ENCODE peak calls at places on chromosomes 1 and 21, in seven cellular contexts. C is H1, O is tibial nerve, U is heart left ventricle, X is suprapubic skin, Y is HCT116, G is esophagus squamous epithelium. M is an unnamed sample.

GRCh38 chr21:36717901-36718465 is 19.1 kb downstream of the SIM2 start:
- DNase-seq in G (no peak), X (no peak), U (no peak), Y (no peak), C (no peak), O (no peak), M (no peak)

GRCh38 chr1:65393345-65393744 is 27.1 kb upstream of the LEPR start:
- DNase-seq in Y (no peak), C (no peak), X (no peak), U (no peak), G (no peak), O (no peak), M (no peak)

GRCh38 chr1:204127597-204128242 is 24.1 kb downstream of the ETNK2 start:
- DNase-seq in G (no peak), U (peak; percentile 75), X (peak; percentile 85), Y (peak; percentile 62), O (peak; percentile 54), C (peak; percentile 76), M (peak; percentile 46)

GRCh38 chr1:207866471-207867135 is 44.3 kb downstream of the CD34 start:
- DNase-seq in G (no peak), O (peak; percentile 55), X (peak; percentile 86), Y (no peak), C (no peak), U (peak; percentile 75), M (peak; percentile 71)

GRCh38 chr21:17818158-17819113 is 720 bp downstream of the C21orf91 start:
- DNase-seq in X (peak; percentile 72), C (peak; percentile 81), O (no peak), G (no peak), U (peak; percentile 45), Y (no peak), M (no peak)

GRCh38 chr1:236502972-236503639 is 20.7 kb upstream of the LGALS8 start:
- DNase-seq in G (no peak), X (no peak), C (peak; percentile 76), Y (peak; percentile 36), O (no peak), U (peak; percentile 66), M (peak; percentile 50)

GRCh38 chr1:62318756-62319544 is at the start of gene KANK4:
- DNase-seq in X (no peak), C (peak; percentile 78), O (no peak), Y (no peak), U (no peak), G (no peak), M (no peak)

GRCh38 chr1:212463565-212464270 is 31.0 kb downstream of the NENF start:
- DNase-seq in C (no peak), X (no peak), O (no peak), Y (no peak), U (no peak), G (no peak), M (no peak)

GRCh38 chr1:186187601-186188000 is 187.5 kb downstream of the TPR start:
- DNase-seq in O (no peak), U (no peak), C (no peak), G (no peak), Y (no peak), X (no peak), M (no peak)

GRCh38 chr1:245301921-245302320 is 147.1 kb downstream of the KIF26B start:
- DNase-seq in O (no peak), U (no peak), G (no peak), X (no peak), C (no peak), Y (no peak), M (no peak)

GRCh38 chr21:45883090-45883489 is 98.5 kb upstream of the COL6A1 start:
- DNase-seq in G (no peak), O (no peak), X (no peak), C (no peak), U (no peak), Y (no peak), M (no peak)

GRCh38 chr21:42003051-42003461 is 7.1 kb downstream of the ZBTB21 start:
- DNase-seq in U (no peak), C (no peak), O (no peak), X (no peak), Y (no peak), G (no peak), M (no peak)

GRCh38 chr1:94020764-94021579 is 100.0 kb downstream of the ABCA4 start:
- DNase-seq in C (no peak), O (no peak), Y (no peak), G (no peak), U (no peak), X (no peak), M (no peak)

GRCh38 chr1:94022471-94023189 is 98.3 kb downstream of the ABCA4 start:
- DNase-seq in X (no peak), O (peak; percentile 28), G (no peak), U (peak; percentile 53), C (no peak), Y (no peak), M (no peak)

GRCh38 chr1:94025383-94026340 is 95.3 kb downstream of the ABCA4 start:
- DNase-seq in Y (peak; percentile 65), G (no peak), O (no peak), U (no peak), X (no peak), C (no peak), M (no peak)

GRCh38 chr1:94026869-94027388 is 94.0 kb downstream of the ABCA4 start:
- DNase-seq in X (no peak), C (no peak), Y (no peak), G (no peak), O (no peak), U (no peak), M (no peak)

DNA sequence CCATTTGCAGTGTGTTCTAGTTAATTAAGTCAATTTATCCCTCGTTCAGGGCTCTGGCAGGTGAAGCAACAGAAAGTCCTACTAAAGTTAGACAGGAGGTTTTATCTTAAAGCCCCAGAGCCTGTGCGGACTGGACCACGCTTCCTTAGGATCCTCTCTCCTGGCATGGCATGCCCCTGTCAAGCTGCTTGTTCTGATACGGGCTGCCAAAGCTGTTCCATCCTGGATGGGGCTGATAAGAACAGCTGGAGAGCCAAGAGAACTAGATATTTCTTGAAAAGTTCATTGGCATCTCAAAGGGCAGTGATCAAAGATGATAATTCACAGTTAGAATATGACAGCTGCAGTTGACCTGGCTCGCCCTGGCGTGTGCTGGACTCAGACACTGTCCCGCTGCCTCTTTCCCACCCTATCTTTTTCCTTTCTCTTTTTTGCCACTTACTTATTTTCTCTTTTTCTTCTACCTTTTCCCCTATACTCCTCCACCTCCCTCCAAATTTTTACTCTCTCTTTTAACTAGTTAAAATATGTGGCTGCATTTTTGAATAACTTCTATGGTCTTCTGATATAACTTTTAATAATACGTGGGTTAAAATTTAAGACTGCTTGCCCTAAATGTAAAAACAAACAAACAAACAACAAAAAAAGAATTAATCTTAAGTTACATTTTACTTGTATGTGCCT is 96.7 kb downstream of the ABCA4 start:
- DNase-seq in Y (no peak), X (no peak), O (no peak), G (no peak), U (no peak), C (no peak), M (no peak)
- TF ChIP-seq POLR2A in Y (no peak), X (no peak), O (no peak), G (no peak), U (no peak), C (no peak), M (no peak)

GRCh38 chr1:225527575-225527974 is 99.7 kb upstream of the LBR start:
- DNase-seq in C (no peak), X (no peak), G (no peak), U (no peak), Y (no peak), O (no peak), M (no peak)
- H3K27ac ChIP-seq in C (no peak overlapping the region), X (no peak overlapping the region), G (no peak overlapping the region), U (no peak overlapping the region), Y (no peak overlapping the region), O (no peak overlapping the region), M (peak overlapping the region; percentile 6)

DNA sequence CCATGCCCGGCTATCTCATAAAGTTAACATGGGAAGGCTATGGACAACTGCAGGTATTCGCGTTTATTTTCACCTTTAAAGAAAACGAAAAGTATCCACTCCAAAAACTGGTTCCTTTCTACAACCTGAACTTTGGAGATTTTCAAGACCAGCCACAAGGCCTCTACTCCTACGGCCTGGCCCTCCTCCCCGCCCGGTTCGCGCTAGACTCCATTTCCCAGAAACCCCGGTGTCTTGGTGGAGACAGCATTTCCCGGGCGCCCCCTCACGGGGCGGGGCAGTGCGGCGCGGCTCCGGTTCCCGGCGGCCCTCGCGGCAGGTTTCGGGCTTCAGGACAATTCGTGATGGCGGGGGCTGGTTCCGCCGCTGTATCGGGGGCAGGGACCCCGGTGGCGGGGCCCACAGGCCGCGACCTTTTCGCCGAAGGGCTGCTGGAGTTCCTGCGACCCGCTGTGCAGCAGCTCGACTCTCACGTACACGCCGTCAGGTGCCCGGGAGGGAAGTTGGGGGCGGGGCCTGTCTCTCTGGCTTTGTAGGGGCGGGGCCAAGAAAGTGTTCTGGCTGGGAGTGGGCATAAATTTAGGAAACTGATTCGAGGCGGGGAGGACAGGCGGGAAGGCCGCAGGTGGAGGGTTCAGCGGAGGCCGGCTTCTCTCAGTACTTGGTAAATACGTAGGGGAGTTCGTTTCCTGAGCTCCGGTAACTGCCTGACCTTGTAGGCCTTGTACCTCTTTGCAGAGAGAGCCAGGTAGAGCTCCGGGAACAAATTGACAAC is at the start of gene SNAPIN:
- DNase-seq in U (peak; percentile 95), Y (peak; percentile 69), C (peak; percentile 96), G (peak; percentile 59), O (peak; percentile 82), X (peak; percentile 95), M (peak; percentile 88)
- TF ChIP-seq POLR2A in U (no peak), Y (peak; percentile 38), C (peak; percentile 83), G (peak; percentile 63), O (peak; percentile 65), X (no peak), M (peak; percentile 69)

GRCh38 chr1:109802901-109803561 is 39.3 kb upstream of the EPS8L3 start:
- DNase-seq in Y (no peak), G (no peak), O (no peak), X (no peak), C (no peak), U (peak; percentile 47), M (no peak)

GRCh38 chr1:109801791-109802135 is 38.0 kb upstream of the EPS8L3 start:
- DNase-seq in G (no peak), C (no peak), X (no peak), U (peak; percentile 6), O (no peak), Y (no peak), M (peak; percentile 22)

GRCh38 chr1:109800291-109800690 is 36.6 kb upstream of the EPS8L3 start:
- DNase-seq in Y (no peak), G (no peak), C (no peak), O (no peak), U (no peak), X (no peak), M (no peak)

GRCh38 chr1:109803901-109804331 is 40.2 kb upstream of the EPS8L3 start:
- DNase-seq in O (no peak), C (no peak), U (no peak), X (peak; percentile 59), Y (no peak), G (no peak), M (no peak)

DNA sequence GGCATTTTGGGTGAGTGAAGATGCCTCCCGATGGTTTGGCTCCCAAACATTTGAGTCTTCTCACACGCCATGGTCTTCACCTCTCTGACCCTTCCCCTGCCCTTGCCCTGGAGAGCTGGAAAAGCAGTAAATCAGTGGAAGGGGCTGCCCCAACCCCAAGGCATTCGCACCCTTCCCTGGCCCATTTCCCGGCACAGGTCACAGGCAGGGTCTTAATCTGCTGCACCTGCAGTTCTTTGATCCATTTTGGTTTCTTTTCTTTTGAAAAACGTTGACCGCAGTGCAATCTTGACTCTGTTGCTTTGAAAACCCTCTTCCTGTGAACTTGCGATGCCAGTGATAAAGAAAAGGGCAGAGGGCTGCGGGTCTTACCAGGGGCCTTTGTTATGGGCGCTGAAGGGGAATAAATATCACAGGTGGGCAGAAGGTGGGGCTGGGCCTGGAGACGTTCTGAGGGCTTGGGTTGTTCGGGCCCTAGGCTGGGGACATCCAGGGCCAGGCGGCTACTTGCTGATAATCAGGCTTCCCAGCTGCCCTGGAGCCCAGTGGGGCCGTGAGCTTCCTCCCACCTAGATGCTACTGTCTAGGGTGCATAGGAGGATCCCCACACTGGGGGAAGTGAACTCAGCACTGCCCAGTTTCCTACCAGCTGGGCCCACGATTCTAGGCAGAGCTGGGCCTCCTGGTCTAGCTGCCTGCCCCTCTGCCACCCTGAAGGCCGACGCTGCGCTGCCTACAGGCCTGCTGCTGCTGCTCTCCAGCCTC is 38.6 kb upstream of the EPS8L3 start:
- DNase-seq in Y (no peak), O (no peak), X (no peak), G (no peak), U (peak; percentile 11), C (no peak), M (no peak)
- H3K27ac ChIP-seq in Y (no peak overlapping the region), O (no peak overlapping the region), X (peak overlapping the region; percentile 45), G (peak overlapping the region; percentile 42), U (peak overlapping the region; percentile 7), C (no peak overlapping the region), M (no peak overlapping the region)